ENCODE peak calls at places on chromosomes 11 and 22, in four cellular contexts. C is SK-N-SH, V is PC-9, R is GM12878. S is an unnamed sample.

GRCh38 chr22:49016909-49017768 is 810.5 kb downstream of the BRD1 start:
- DNase-seq in C (no peak), V (no peak), R (no peak), S (no peak)

GRCh38 chr11:81892770-81893635 is 840.7 kb downstream of the FAM181B start:
- DNase-seq in C (no peak), V (no peak), R (no peak), S (no peak)

GRCh38 chr11:62980133-62980760 is 4.5 kb downstream of the SLC22A6 start:
- DNase-seq in C (no peak), V (no peak), R (no peak), S (peak; percentile 32)

GRCh38 chr11:76602431-76602861 is 68.1 kb downstream of the LRRC32 start:
- DNase-seq in C (peak; percentile 86), V (no peak), R (no peak), S (no peak)

GRCh38 chr22:41805639-41806038 is 5.2 kb downstream of the CCDC134 start:
- DNase-seq in C (no peak), V (no peak), R (no peak), S (no peak)

GRCh38 chr22:43239102-43239875 is 52.4 kb upstream of the TTLL12 start:
- DNase-seq in C (peak; percentile 84), V (no peak), R (no peak), S (no peak)

GRCh38 chr11:31995031-31995430 is 95.8 kb upstream of the RCN1 start:
- DNase-seq in C (no peak), V (no peak), R (no peak), S (no peak)

GRCh38 chr11:129375731-129376657 is at the start of gene BARX2:
- DNase-seq in C (peak; percentile 70), V (peak; percentile 73), R (no peak), S (peak; percentile 86)

GRCh38 chr11:69447786-69448185 is 33.7 kb upstream of the LINC01488 start:
- DNase-seq in C (no peak), V (peak; percentile 74), R (no peak), S (peak; percentile 83)

GRCh38 chr11:2202900-2203439 is 31.4 kb upstream of the TH start:
- DNase-seq in C (peak; percentile 30), V (no peak), R (no peak), S (no peak)

GRCh38 chr22:17706451-17706900 is 67.8 kb downstream of the BID start:
- DNase-seq in C (peak; percentile 33), V (peak; percentile 84), R (peak; percentile 89), S (peak; percentile 83)

GRCh38 chr22:31212783-31213626 is 907 bp downstream of the LIMK2 start:
- DNase-seq in C (peak; percentile 26), V (no peak), R (no peak), S (no peak)

GRCh38 chr11:128777369-128778011 is 83.6 kb downstream of the FLI1 start:
- DNase-seq in C (peak; percentile 67), V (no peak), R (no peak), S (no peak)

GRCh38 chr11:45371251-45371749 is 85.2 kb upstream of the SYT13 start:
- DNase-seq in C (peak; percentile 84), V (peak; percentile 53), R (no peak), S (peak; percentile 77)

GRCh38 chr11:44623321-44623715 is 57.9 kb downstream of the CD82 start:
- DNase-seq in C (no peak), V (no peak), R (no peak), S (no peak)

GRCh38 chr11:134098566-134099184 is 29.8 kb downstream of the JAM3 start:
- DNase-seq in C (no peak), V (no peak), R (no peak), S (peak; percentile 53)

GRCh38 chr11:61697093-61697492 is 16.9 kb downstream of the DAGLA start:
- DNase-seq in C (no peak), V (peak; percentile 99), R (no peak), S (peak; percentile 98)

GRCh38 chr11:8328848-8329330 is 65.2 kb upstream of the LMO1 start:
- DNase-seq in C (peak; percentile 89), V (peak; percentile 86), R (peak; percentile 53), S (peak; percentile 97)

GRCh38 chr11:12077535-12078280 is 32.7 kb upstream of the MICAL2 start:
- DNase-seq in C (no peak), V (no peak), R (no peak), S (peak; percentile 63)

GRCh38 chr11:67280341-67280790 is 8.7 kb upstream of the ANKRD13D start:
- DNase-seq in C (no peak), V (no peak), R (no peak), S (no peak)

GRCh38 chr11:119903389-119903788 is 174.4 kb upstream of the NECTIN1 start:
- DNase-seq in C (no peak), V (no peak), R (no peak), S (no peak)

GRCh38 chr11:77590194-77590591 is 440 bp downstream of the AQP11 start:
- DNase-seq in C (no peak), V (no peak), R (no peak), S (peak; percentile 73)

GRCh38 chr11:115164774-115165173 is 339.4 kb downstream of the CADM1 start:
- DNase-seq in C (no peak), V (no peak), R (no peak), S (no peak)

GRCh38 chr11:1208361-1209261 is 14.3 kb upstream of the MUC5B start:
- DNase-seq in C (peak; percentile 9), V (no peak), R (no peak), S (no peak)

GRCh38 chr11:130159139-130159538 is 443 bp upstream of the ST14 start:
- DNase-seq in C (no peak), V (no peak), R (no peak), S (no peak)

GRCh38 chr11:115083129-115083823 is 404.9 kb downstream of the NXPE2 start:
- DNase-seq in C (no peak), V (no peak), R (no peak), S (no peak)

GRCh38 chr11:26193714-26194373 is 138.1 kb upstream of the ANO3 start:
- DNase-seq in C (no peak), V (peak; percentile 53), R (no peak), S (peak; percentile 8)

GRCh38 chr11:292211-293121 is 3.5 kb downstream of the PGGHG start:
- DNase-seq in C (no peak), V (no peak), R (no peak), S (no peak)

GRCh38 chr11:93623179-93623578 is 38.3 kb upstream of the CEP295 start:
- DNase-seq in C (no peak), V (peak; percentile 56), R (peak; percentile 26), S (no peak)
- H2AFZ ChIP-seq in C (no peak overlapping the region), V (no peak overlapping the region), R (no peak overlapping the region), S (no peak overlapping the region)

DNA sequence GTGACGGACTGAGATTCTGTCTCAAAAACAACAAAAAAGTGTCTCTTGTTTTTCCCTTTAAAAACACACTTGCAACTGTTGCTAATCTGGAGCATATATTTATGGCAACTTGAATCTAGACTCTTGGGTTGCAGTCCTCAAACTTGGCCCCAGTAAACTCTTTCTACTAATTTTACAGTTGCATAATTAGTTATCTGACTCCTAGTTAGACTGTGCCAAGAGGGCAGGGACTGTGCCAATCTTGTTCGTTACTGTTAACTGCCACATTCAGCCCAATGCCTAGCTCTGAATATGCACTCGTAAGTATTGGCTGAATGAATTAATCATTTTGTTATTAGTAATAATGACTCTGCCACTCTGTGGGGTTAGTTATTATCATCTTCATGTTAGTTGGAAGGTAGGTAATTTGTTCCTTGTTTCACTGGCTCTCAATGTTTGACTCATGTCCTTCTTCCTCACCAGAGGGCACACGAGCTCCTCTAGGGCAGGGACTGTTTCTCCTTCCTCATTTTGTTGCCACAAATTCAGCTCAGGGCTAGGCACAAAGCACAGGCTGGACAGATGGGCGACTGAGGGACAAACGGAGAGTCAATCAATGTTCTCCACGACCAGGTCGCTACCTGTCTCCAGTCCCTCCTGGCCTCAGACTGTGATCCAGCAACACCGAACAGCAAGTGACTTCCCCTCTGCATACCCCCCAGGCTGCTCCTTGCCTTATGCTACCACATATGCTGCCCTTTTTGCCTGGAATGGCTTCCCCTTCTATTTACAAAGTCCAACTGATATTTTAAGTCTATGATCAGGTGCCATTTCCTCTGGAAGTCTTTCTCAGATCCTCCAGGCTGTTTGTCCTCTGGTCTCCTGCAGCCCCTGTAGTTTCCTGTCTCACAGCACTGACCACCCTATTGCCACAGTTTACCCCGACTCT is 9.0 kb downstream of the CLPB start:
- DNase-seq in C (no peak), V (no peak), R (no peak), S (no peak)
- H3K27ac ChIP-seq in C (no peak overlapping the region), V (no peak overlapping the region), R (no peak overlapping the region), S (no peak overlapping the region)

DNA sequence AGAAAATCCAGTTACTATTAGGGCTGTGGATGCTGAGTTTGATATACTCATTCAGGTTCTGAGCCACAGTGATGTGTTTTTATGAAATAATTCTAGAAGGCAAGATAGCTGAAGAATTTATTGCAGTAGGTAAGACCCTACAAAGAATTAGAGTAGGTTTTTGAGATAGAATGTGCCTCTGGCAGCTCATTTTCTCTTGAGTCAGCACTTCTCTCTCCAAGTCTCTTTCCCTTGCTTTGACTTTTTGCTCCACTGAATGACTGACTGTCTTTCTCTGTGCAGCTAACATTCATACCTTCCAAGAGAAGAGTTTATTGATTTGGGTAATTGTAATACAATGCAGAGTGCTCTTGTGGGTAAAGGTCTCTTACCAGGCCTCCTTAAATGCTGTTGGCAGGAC is 48.0 kb upstream of the C11orf87 start:
- DNase-seq in C (no peak), V (no peak), R (no peak), S (no peak)
- H2AFZ ChIP-seq in C (no peak overlapping the region), V (no peak overlapping the region), R (no peak overlapping the region), S (no peak overlapping the region)

GRCh38 chr11:123330071-123330470 is 100.0 kb upstream of the GRAMD1B start:
- DNase-seq in C (no peak), V (no peak), R (no peak), S (no peak)
- H3K27ac ChIP-seq in C (peak overlapping the region; percentile 4), V (no peak overlapping the region), R (no peak overlapping the region), S (no peak overlapping the region)

DNA sequence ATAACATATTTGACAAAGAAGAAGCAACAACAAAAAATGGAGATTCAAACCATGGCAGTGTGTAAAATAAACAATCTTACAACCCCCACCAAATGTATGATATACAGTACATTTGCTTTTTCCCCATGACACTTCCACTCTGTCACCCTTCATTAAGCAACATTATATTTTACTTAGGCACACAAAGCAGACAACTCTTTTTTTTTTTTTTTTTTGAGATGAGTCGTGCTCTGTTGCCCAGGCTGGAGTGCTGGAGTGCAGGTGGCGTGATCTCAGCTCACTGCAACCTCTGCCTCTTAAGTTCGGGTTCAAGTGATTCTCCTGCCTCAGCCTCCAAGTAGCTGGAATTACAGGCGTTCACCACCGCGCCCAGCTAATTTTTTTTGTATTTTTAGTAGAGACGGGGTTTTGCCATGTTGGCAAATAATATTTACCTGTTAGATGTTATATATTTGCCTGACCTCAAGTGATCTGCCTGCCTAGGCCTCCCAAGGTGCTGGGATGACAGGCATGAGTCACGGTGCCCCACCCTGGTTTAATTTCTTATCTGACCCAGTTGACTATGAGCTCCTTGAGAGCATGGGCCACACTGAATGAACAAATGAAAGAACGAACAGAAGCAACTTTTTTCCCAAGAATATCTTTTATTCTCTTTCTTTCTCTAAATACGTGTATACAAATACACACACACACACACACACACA is 5.5 kb upstream of the PCF11 start:
- DNase-seq in C (no peak), V (peak; percentile 76), R (no peak), S (peak; percentile 59)
- H2AFZ ChIP-seq in C (no peak overlapping the region), V (no peak overlapping the region), R (no peak overlapping the region), S (no peak overlapping the region)

DNA sequence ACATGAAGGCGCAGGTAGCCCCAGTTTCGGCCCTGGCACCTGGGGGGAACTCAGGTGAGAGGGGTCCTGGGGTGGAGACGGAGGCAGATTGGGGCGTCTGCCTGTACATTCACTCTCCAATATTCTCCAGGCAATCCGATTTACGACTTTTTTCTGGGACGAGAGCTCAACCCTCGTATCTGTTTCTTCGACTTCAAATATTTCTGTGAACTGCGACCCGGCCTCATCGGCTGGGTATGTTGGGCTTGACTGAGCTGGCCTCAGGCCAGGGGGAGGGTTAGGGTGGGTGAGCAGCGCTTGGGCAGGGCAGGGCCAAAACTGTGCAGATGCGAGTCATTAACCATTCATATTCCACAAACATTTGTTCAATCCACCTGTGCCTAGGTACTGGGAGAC is 1.7 kb downstream of the TM7SF2 start:
- DNase-seq in C (peak; percentile 63), V (no peak), R (no peak), S (peak; percentile 39)
- H3K27ac ChIP-seq in C (no peak overlapping the region), V (no peak overlapping the region), R (no peak overlapping the region), S (no peak overlapping the region)

S was measured in PC-3.